ENCODE peak calls at places on chromosome X, in eight cellular contexts. L is IMR-90, M is lower lobe of right lung, O is dorsolateral prefrontal cortex, E is BJ, H is gastrocnemius medialis, D is cardiac fibroblast, S is RWPE2. N is an unnamed sample.

GRCh38 chrX:110004210-110004609 is 1.3 kb downstream of the TMEM164 start:
- DNase-seq in L (no peak), M (peak; percentile 63), O (no peak), E (no peak), H (peak; percentile 42), D (no peak), S (no peak), N (no peak)

GRCh38 chrX:71533850-71534515 is 1.1 kb downstream of the OGT start:
- DNase-seq in L (peak; percentile 32), M (peak; percentile 45), O (peak; percentile 41), E (no peak), H (peak; percentile 19), D (peak; percentile 53), S (no peak), N (peak; percentile 16)

GRCh38 chrX:123219916-123220315 is 35.8 kb downstream of the GRIA3 start:
- DNase-seq in L (no peak), M (no peak), O (no peak), E (no peak), H (no peak), D (peak; percentile 10), S (no peak), N (no peak)

GRCh38 chrX:74923942-74924448 is 1.3 kb downstream of the NEXMIF start:
- DNase-seq in L (no peak), M (peak; percentile 46), O (peak; percentile 24), E (no peak), H (no peak), D (no peak), S (peak; percentile 13), N (peak; percentile 12)

GRCh38 chrX:130097507-130098201 is 12.6 kb downstream of the ELF4 start:
- DNase-seq in L (no peak), M (peak; percentile 69), O (no peak), E (no peak), H (no peak), D (no peak), S (no peak), N (no peak)

GRCh38 chrX:99271641-99272040 is 1138.4 kb downstream of the PCDH19 start:
- DNase-seq in L (no peak), M (no peak), O (no peak), E (no peak), H (no peak), D (no peak), S (no peak), N (no peak)

GRCh38 chrX:130878350-130879341 is 24.4 kb downstream of the ENOX2 start:
- DNase-seq in L (peak; percentile 85), M (peak; percentile 36), O (no peak), E (peak; percentile 19), H (no peak), D (peak; percentile 88), S (peak; percentile 43), N (no peak)

GRCh38 chrX:133999013-133999705 is 13.8 kb upstream of the GPC3 start:
- DNase-seq in L (no peak), M (no peak), O (no peak), E (no peak), H (no peak), D (no peak), S (no peak), N (no peak)

GRCh38 chrX:21638311-21638710 is 19.8 kb downstream of the KLHL34 start:
- DNase-seq in L (peak; percentile 86), M (no peak), O (no peak), E (peak; percentile 43), H (no peak), D (peak; percentile 54), S (no peak), N (no peak)

GRCh38 chrX:148567229-148567628 is 66.8 kb downstream of the AFF2 start:
- DNase-seq in L (peak; percentile 25), M (no peak), O (no peak), E (peak; percentile 11), H (no peak), D (peak; percentile 27), S (no peak), N (no peak)

GRCh38 chrX:136146614-136147319 is 566 bp upstream of the FHL1 start:
- DNase-seq in L (no peak), M (no peak), O (peak; percentile 27), E (no peak), H (no peak), D (no peak), S (no peak), N (no peak)

GRCh38 chrX:110442631-110443030 is 84.0 kb downstream of the RTL9 start:
- DNase-seq in L (peak; percentile 11), M (no peak), O (no peak), E (no peak), H (no peak), D (peak; percentile 18), S (no peak), N (no peak)

GRCh38 chrX:9310596-9310995 is 154.3 kb upstream of the TBL1X start:
- DNase-seq in L (peak; percentile 70), M (no peak), O (no peak), E (peak; percentile 68), H (no peak), D (peak; percentile 22), S (no peak), N (no peak)

GRCh38 chrX:118497180-118497814 is 1.7 kb downstream of the DOCK11 start:
- DNase-seq in L (no peak), M (no peak), O (no peak), E (no peak), H (no peak), D (no peak), S (no peak), N (no peak)

GRCh38 chrX:81238166-81238565 is 36.3 kb downstream of the SH3BGRL start:
- DNase-seq in L (no peak), M (no peak), O (no peak), E (no peak), H (no peak), D (no peak), S (no peak), N (no peak)

GRCh38 chrX:23436875-23437274 is 102.2 kb downstream of the PTCHD1 start:
- DNase-seq in L (no peak), M (no peak), O (no peak), E (no peak), H (no peak), D (no peak), S (no peak), N (no peak)

DNA sequence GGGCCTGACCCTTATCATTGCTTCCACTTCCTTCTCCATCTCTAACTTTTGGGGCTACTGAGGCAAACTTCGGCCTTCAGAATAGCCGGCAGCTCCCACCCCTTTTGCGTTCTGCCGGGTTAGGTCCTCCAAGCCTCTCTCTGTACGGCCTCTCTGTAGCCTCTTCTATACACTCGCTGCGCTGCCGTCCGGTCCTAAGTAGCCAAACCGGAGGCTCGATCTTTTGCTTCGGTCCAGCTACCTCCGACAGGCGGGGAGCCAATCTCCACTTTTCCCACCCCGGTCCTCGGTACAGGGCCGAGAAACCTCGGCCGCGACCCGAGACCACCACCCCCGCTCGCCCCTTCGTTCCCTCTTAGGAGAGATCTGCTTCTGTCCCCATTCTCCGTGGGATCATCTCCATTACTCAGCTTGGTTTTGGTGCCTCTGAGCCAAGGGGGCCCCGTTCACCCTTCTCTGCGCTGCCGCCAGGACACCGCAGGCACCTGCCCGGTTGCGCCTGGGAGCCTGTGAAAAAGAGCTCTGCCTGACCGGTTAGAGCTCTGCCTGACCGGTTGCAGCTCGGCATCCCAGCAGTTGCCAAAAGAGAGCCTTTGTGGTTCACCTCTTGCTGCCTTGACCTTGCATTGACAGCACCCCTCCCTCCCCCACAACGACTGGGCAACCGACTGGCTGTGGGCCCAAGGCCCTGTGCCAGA is 1.0 kb upstream of the HTR2C start:
- DNase-seq in L (no peak), M (no peak), O (no peak), E (no peak), H (no peak), D (no peak), S (no peak), N (no peak)
- H3K4me3 ChIP-seq in L (no peak overlapping the region), M (no peak overlapping the region), O (no peak overlapping the region), E (no peak overlapping the region), H (no peak overlapping the region), D (no peak overlapping the region), S (no peak overlapping the region), N (no peak overlapping the region)

DNA sequence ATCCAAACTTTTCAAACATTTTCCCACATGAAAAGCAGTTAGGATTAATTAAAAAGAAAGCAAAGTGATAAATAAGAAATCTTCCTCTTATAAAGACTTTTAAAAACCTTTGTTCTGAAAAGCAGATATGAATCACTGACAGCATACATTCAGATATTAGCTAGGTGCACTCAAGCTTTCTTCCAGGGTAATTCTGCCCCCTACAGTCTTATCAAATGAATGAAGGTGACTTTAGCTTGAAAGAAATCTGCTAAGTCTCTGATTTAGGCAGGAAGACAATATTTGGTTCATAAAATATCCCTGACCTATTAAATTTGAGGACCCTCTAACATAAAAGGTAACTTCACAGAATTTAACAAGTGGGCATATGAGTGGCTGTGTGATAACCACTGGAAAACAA is 209.1 kb upstream of the FAM47A start:
- DNase-seq in L (no peak), M (no peak), O (no peak), E (no peak), H (no peak), D (peak; percentile 8), S (no peak), N (no peak)
- TF ChIP-seq CTCF in L (no peak), M (no peak), O (peak; percentile 9), E (no peak), H (no peak), D (no peak), S (no peak), N (no peak)

GRCh38 chrX:154082396-154083133 is 15.0 kb downstream of the MECP2 start:
- DNase-seq in L (peak; percentile 76), M (no peak), O (no peak), E (peak; percentile 64), H (no peak), D (peak; percentile 68), S (no peak), N (no peak)

GRCh38 chrX:154084449-154085300 is 12.8 kb downstream of the MECP2 start:
- DNase-seq in L (no peak), M (no peak), O (no peak), E (no peak), H (no peak), D (no peak), S (no peak), N (no peak)

DNA sequence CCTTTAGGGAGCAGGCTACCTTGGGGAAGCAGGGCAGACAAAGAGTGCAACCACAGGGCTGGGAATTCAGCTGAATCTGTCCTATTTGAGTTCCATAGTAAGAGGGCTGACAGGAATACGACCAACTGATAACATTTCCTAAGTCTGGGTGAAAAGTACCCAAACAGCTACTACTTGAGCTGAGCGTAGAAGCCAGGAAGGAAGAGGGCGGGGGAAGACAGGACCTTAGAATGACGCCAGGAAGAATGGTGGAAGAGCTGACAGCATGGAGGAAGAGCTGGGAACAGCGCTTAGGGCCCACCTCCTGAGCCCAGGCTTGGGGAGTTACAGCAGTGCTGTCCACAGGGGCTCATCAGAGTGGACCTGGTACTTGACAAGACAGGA is 14.4 kb downstream of the MECP2 start:
- DNase-seq in L (no peak), M (no peak), O (no peak), E (no peak), H (no peak), D (no peak), S (no peak), N (no peak)
- H3K4me3 ChIP-seq in L (no peak overlapping the region), M (no peak overlapping the region), O (no peak overlapping the region), E (no peak overlapping the region), H (no peak overlapping the region), D (no peak overlapping the region), S (no peak overlapping the region), N (no peak overlapping the region)

DNA sequence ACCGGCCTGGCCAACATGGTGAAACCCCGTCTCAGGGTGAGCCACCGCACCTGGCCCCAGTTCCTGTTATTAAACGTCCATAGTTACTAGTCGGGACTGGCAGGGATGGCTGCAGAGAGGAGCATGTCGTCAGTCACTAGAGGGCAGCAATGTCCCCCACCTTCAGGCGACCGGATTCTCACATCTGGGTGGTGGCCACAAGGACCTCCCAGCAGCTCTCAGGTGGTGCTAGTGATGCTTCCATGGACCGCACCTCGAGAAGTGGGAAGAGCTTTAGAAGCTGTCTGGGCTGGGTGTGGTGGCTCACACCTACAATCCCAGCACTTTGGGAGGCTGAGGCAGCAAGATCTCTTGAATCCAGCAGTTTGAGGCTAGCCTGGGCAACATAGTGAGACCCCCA is 13.3 kb upstream of the IL3RA start:
- DNase-seq in L (no peak), M (peak; percentile 71), O (no peak), E (no peak), H (no peak), D (no peak), S (no peak), N (no peak)
- TF ChIP-seq CTCF in L (no peak), M (peak; percentile 44), O (no peak), E (peak; percentile 58), H (no peak), D (peak; percentile 26), S (peak; percentile 45), N (no peak)

N was measured in tibial nerve.